ENCODE peak calls at places on chromosomes 5 and 9, in nine cellular contexts. One of them, this sample, is unnamed.

GRCh38 chr5:127650022-127650421 is 1.1 kb downstream of the CTXN3 start:
- DNase-seq in left ventricle myocardium superior: no peak
- DNase-seq in GM18507: no peak
- DNase-seq in activated naive CD4-positive, alpha-beta T cell: no peak
- DNase-seq in activated CD4-positive, alpha-beta T cell treated with anti-CD3 and anti-CD28 coated beads for 24 hours: no peak
- DNase-seq in WERI-Rb-1: no peak
- DNase-seq in kidney: no peak
- DNase-seq in AG04450: no peak
- DNase-seq in T-helper 9 cell: no peak
- DNase-seq in this sample: no peak

GRCh38 chr9:127614961-127615360 is 2.9 kb downstream of the STXBP1 start:
- DNase-seq in activated naive CD4-positive, alpha-beta T cell: no peak
- DNase-seq in activated CD4-positive, alpha-beta T cell treated with anti-CD3 and anti-CD28 coated beads for 24 hours: no peak
- DNase-seq in WERI-Rb-1: no peak
- DNase-seq in GM18507: no peak
- DNase-seq in AG04450: no peak
- DNase-seq in T-helper 9 cell: no peak
- DNase-seq in left ventricle myocardium superior: no peak
- DNase-seq in kidney: no peak
- DNase-seq in this sample: no peak

GRCh38 chr5:78361226-78361993 is 993 bp downstream of the SCAMP1 start:
- DNase-seq in AG04450: no peak
- DNase-seq in activated naive CD4-positive, alpha-beta T cell: no peak
- DNase-seq in GM18507: no peak
- DNase-seq in T-helper 9 cell: no peak
- DNase-seq in left ventricle myocardium superior: peak; percentile 33
- DNase-seq in kidney: peak; percentile 63
- DNase-seq in activated CD4-positive, alpha-beta T cell treated with anti-CD3 and anti-CD28 coated beads for 24 hours: no peak
- DNase-seq in WERI-Rb-1: peak; percentile 60
- DNase-seq in this sample: no peak

GRCh38 chr5:68215888-68216736 is 556 bp downstream of the PIK3R1 start:
- DNase-seq in activated CD4-positive, alpha-beta T cell treated with anti-CD3 and anti-CD28 coated beads for 24 hours: peak; percentile 20
- DNase-seq in activated naive CD4-positive, alpha-beta T cell: peak; percentile 71
- DNase-seq in WERI-Rb-1: peak; percentile 67
- DNase-seq in T-helper 9 cell: peak; percentile 44
- DNase-seq in AG04450: no peak
- DNase-seq in left ventricle myocardium superior: peak; percentile 66
- DNase-seq in kidney: peak; percentile 86
- DNase-seq in GM18507: peak; percentile 26
- DNase-seq in this sample: peak; percentile 63

GRCh38 chr9:6413365-6414263 is 615 bp downstream of the UHRF2 start:
- DNase-seq in activated naive CD4-positive, alpha-beta T cell: peak; percentile 50
- DNase-seq in left ventricle myocardium superior: peak; percentile 39
- DNase-seq in AG04450: no peak
- DNase-seq in T-helper 9 cell: peak; percentile 21
- DNase-seq in WERI-Rb-1: peak; percentile 13
- DNase-seq in GM18507: no peak
- DNase-seq in kidney: peak; percentile 81
- DNase-seq in activated CD4-positive, alpha-beta T cell treated with anti-CD3 and anti-CD28 coated beads for 24 hours: peak; percentile 16
- DNase-seq in this sample: peak; percentile 39

GRCh38 chr5:67255881-67256280 is 59.3 kb upstream of the CD180 start:
- DNase-seq in WERI-Rb-1: no peak
- DNase-seq in activated CD4-positive, alpha-beta T cell treated with anti-CD3 and anti-CD28 coated beads for 24 hours: no peak
- DNase-seq in kidney: no peak
- DNase-seq in left ventricle myocardium superior: no peak
- DNase-seq in T-helper 9 cell: no peak
- DNase-seq in activated naive CD4-positive, alpha-beta T cell: no peak
- DNase-seq in AG04450: no peak
- DNase-seq in GM18507: no peak
- DNase-seq in this sample: no peak

GRCh38 chr9:133647765-133648469 is 11.8 kb downstream of the DBH start:
- DNase-seq in activated naive CD4-positive, alpha-beta T cell: no peak
- DNase-seq in left ventricle myocardium superior: peak; percentile 18
- DNase-seq in activated CD4-positive, alpha-beta T cell treated with anti-CD3 and anti-CD28 coated beads for 24 hours: no peak
- DNase-seq in AG04450: no peak
- DNase-seq in GM18507: no peak
- DNase-seq in WERI-Rb-1: peak; percentile 65
- DNase-seq in T-helper 9 cell: no peak
- DNase-seq in kidney: peak; percentile 67
- DNase-seq in this sample: no peak

GRCh38 chr9:17520264-17521058 is 58.4 kb upstream of the SH3GL2 start:
- DNase-seq in activated CD4-positive, alpha-beta T cell treated with anti-CD3 and anti-CD28 coated beads for 24 hours: no peak
- DNase-seq in WERI-Rb-1: peak; percentile 48
- DNase-seq in GM18507: no peak
- DNase-seq in kidney: no peak
- DNase-seq in T-helper 9 cell: no peak
- DNase-seq in left ventricle myocardium superior: no peak
- DNase-seq in activated naive CD4-positive, alpha-beta T cell: no peak
- DNase-seq in AG04450: no peak
- DNase-seq in this sample: no peak

GRCh38 chr9:106587021-106587420 is 275.9 kb upstream of the ZNF462 start:
- DNase-seq in left ventricle myocardium superior: no peak
- DNase-seq in WERI-Rb-1: no peak
- DNase-seq in GM18507: no peak
- DNase-seq in activated naive CD4-positive, alpha-beta T cell: no peak
- DNase-seq in activated CD4-positive, alpha-beta T cell treated with anti-CD3 and anti-CD28 coated beads for 24 hours: no peak
- DNase-seq in kidney: no peak
- DNase-seq in T-helper 9 cell: no peak
- DNase-seq in AG04450: no peak
- DNase-seq in this sample: no peak

GRCh38 chr9:17926246-17926645 is 347.4 kb downstream of the SH3GL2 start:
- DNase-seq in kidney: no peak
- DNase-seq in left ventricle myocardium superior: no peak
- DNase-seq in GM18507: no peak
- DNase-seq in WERI-Rb-1: no peak
- DNase-seq in AG04450: no peak
- DNase-seq in activated CD4-positive, alpha-beta T cell treated with anti-CD3 and anti-CD28 coated beads for 24 hours: no peak
- DNase-seq in activated naive CD4-positive, alpha-beta T cell: no peak
- DNase-seq in T-helper 9 cell: no peak
- DNase-seq in this sample: no peak

GRCh38 chr5:55737793-55738192 is at the start of gene DDX4:
- DNase-seq in left ventricle myocardium superior: no peak
- DNase-seq in GM18507: no peak
- DNase-seq in kidney: no peak
- DNase-seq in activated naive CD4-positive, alpha-beta T cell: no peak
- DNase-seq in T-helper 9 cell: no peak
- DNase-seq in AG04450: no peak
- DNase-seq in WERI-Rb-1: no peak
- DNase-seq in activated CD4-positive, alpha-beta T cell treated with anti-CD3 and anti-CD28 coated beads for 24 hours: no peak
- DNase-seq in this sample: no peak

GRCh38 chr5:115282131-115282530 is 14.3 kb downstream of the CCDC112 start:
- DNase-seq in T-helper 9 cell: no peak
- DNase-seq in GM18507: no peak
- DNase-seq in kidney: no peak
- DNase-seq in activated naive CD4-positive, alpha-beta T cell: no peak
- DNase-seq in left ventricle myocardium superior: no peak
- DNase-seq in WERI-Rb-1: no peak
- DNase-seq in AG04450: no peak
- DNase-seq in activated CD4-positive, alpha-beta T cell treated with anti-CD3 and anti-CD28 coated beads for 24 hours: no peak
- DNase-seq in this sample: no peak

GRCh38 chr9:23557691-23558090 is 268.3 kb downstream of the ELAVL2 start:
- DNase-seq in AG04450: no peak
- DNase-seq in GM18507: no peak
- DNase-seq in kidney: no peak
- DNase-seq in activated naive CD4-positive, alpha-beta T cell: no peak
- DNase-seq in activated CD4-positive, alpha-beta T cell treated with anti-CD3 and anti-CD28 coated beads for 24 hours: no peak
- DNase-seq in WERI-Rb-1: no peak
- DNase-seq in T-helper 9 cell: no peak
- DNase-seq in left ventricle myocardium superior: no peak
- DNase-seq in this sample: no peak

GRCh38 chr9:133454943-133455673 is 4.7 kb upstream of the CACFD1 start:
- DNase-seq in T-helper 9 cell: no peak
- DNase-seq in left ventricle myocardium superior: no peak
- DNase-seq in kidney: peak; percentile 71
- DNase-seq in activated naive CD4-positive, alpha-beta T cell: no peak
- DNase-seq in WERI-Rb-1: no peak
- DNase-seq in activated CD4-positive, alpha-beta T cell treated with anti-CD3 and anti-CD28 coated beads for 24 hours: no peak
- DNase-seq in GM18507: no peak
- DNase-seq in AG04450: no peak
- DNase-seq in this sample: no peak

GRCh38 chr5:140549237-140550144 is 2.0 kb downstream of the EIF4EBP3 start:
- DNase-seq in AG04450: no peak
- DNase-seq in left ventricle myocardium superior: peak; percentile 51
- DNase-seq in GM18507: no peak
- DNase-seq in T-helper 9 cell: no peak
- DNase-seq in kidney: no peak
- DNase-seq in activated naive CD4-positive, alpha-beta T cell: no peak
- DNase-seq in activated CD4-positive, alpha-beta T cell treated with anti-CD3 and anti-CD28 coated beads for 24 hours: no peak
- DNase-seq in WERI-Rb-1: no peak
- DNase-seq in this sample: no peak

GRCh38 chr9:86096382-86096781 is 3.0 kb downstream of the GOLM1 start:
- DNase-seq in GM18507: no peak
- DNase-seq in activated naive CD4-positive, alpha-beta T cell: no peak
- DNase-seq in activated CD4-positive, alpha-beta T cell treated with anti-CD3 and anti-CD28 coated beads for 24 hours: no peak
- DNase-seq in left ventricle myocardium superior: no peak
- DNase-seq in AG04450: no peak
- DNase-seq in T-helper 9 cell: no peak
- DNase-seq in kidney: no peak
- DNase-seq in WERI-Rb-1: no peak
- DNase-seq in this sample: no peak

GRCh38 chr9:121945849-121946248 is 147.3 kb downstream of the TTLL11 start:
- DNase-seq in kidney: no peak
- DNase-seq in left ventricle myocardium superior: no peak
- DNase-seq in T-helper 9 cell: no peak
- DNase-seq in WERI-Rb-1: no peak
- DNase-seq in activated naive CD4-positive, alpha-beta T cell: no peak
- DNase-seq in AG04450: no peak
- DNase-seq in activated CD4-positive, alpha-beta T cell treated with anti-CD3 and anti-CD28 coated beads for 24 hours: no peak
- DNase-seq in GM18507: no peak
- DNase-seq in this sample: no peak

GRCh38 chr9:110531776-110532175 is 47.8 kb downstream of the SVEP1 start:
- DNase-seq in kidney: no peak
- DNase-seq in activated CD4-positive, alpha-beta T cell treated with anti-CD3 and anti-CD28 coated beads for 24 hours: no peak
- DNase-seq in AG04450: no peak
- DNase-seq in T-helper 9 cell: no peak
- DNase-seq in WERI-Rb-1: no peak
- DNase-seq in activated naive CD4-positive, alpha-beta T cell: no peak
- DNase-seq in left ventricle myocardium superior: no peak
- DNase-seq in GM18507: no peak
- DNase-seq in this sample: no peak

GRCh38 chr5:173316463-173317020 is 11.7 kb downstream of the STC2 start:
- DNase-seq in T-helper 9 cell: no peak
- DNase-seq in kidney: no peak
- DNase-seq in activated CD4-positive, alpha-beta T cell treated with anti-CD3 and anti-CD28 coated beads for 24 hours: no peak
- DNase-seq in activated naive CD4-positive, alpha-beta T cell: no peak
- DNase-seq in AG04450: no peak
- DNase-seq in WERI-Rb-1: no peak
- DNase-seq in GM18507: no peak
- DNase-seq in left ventricle myocardium superior: no peak
- DNase-seq in this sample: no peak

GRCh38 chr5:151174612-151175101 is 17.1 kb upstream of the ANXA6 start:
- DNase-seq in kidney: no peak
- DNase-seq in AG04450: no peak
- DNase-seq in WERI-Rb-1: no peak
- DNase-seq in activated CD4-positive, alpha-beta T cell treated with anti-CD3 and anti-CD28 coated beads for 24 hours: no peak
- DNase-seq in GM18507: no peak
- DNase-seq in left ventricle myocardium superior: peak; percentile 42
- DNase-seq in T-helper 9 cell: no peak
- DNase-seq in activated naive CD4-positive, alpha-beta T cell: no peak
- DNase-seq in this sample: peak; percentile 59

GRCh38 chr9:6134661-6135177 is 80.9 kb upstream of the IL33 start:
- DNase-seq in left ventricle myocardium superior: no peak
- DNase-seq in activated CD4-positive, alpha-beta T cell treated with anti-CD3 and anti-CD28 coated beads for 24 hours: no peak
- DNase-seq in GM18507: no peak
- DNase-seq in WERI-Rb-1: no peak
- DNase-seq in AG04450: no peak
- DNase-seq in kidney: no peak
- DNase-seq in T-helper 9 cell: no peak
- DNase-seq in activated naive CD4-positive, alpha-beta T cell: no peak
- DNase-seq in this sample: no peak

GRCh38 chr9:128412120-128412790 is 8.4 kb upstream of the CERCAM start:
- DNase-seq in left ventricle myocardium superior: peak; percentile 49
- DNase-seq in AG04450: no peak
- DNase-seq in T-helper 9 cell: peak; percentile 37
- DNase-seq in WERI-Rb-1: peak; percentile 98
- DNase-seq in GM18507: no peak
- DNase-seq in activated naive CD4-positive, alpha-beta T cell: peak; percentile 9
- DNase-seq in kidney: no peak
- DNase-seq in activated CD4-positive, alpha-beta T cell treated with anti-CD3 and anti-CD28 coated beads for 24 hours: peak; percentile 18
- DNase-seq in this sample: peak; percentile 98

GRCh38 chr5:149273237-149273636 is 1.6 kb downstream of the AFAP1L1 start:
- DNase-seq in kidney: no peak
- DNase-seq in left ventricle myocardium superior: no peak
- DNase-seq in activated naive CD4-positive, alpha-beta T cell: no peak
- DNase-seq in WERI-Rb-1: no peak
- DNase-seq in AG04450: no peak
- DNase-seq in T-helper 9 cell: no peak
- DNase-seq in GM18507: no peak
- DNase-seq in activated CD4-positive, alpha-beta T cell treated with anti-CD3 and anti-CD28 coated beads for 24 hours: no peak
- DNase-seq in this sample: no peak

GRCh38 chr5:143964919-143965318 is 153.0 kb downstream of the HMHB1 start:
- DNase-seq in GM18507: no peak
- DNase-seq in kidney: no peak
- DNase-seq in WERI-Rb-1: no peak
- DNase-seq in AG04450: peak; percentile 7
- DNase-seq in T-helper 9 cell: no peak
- DNase-seq in activated CD4-positive, alpha-beta T cell treated with anti-CD3 and anti-CD28 coated beads for 24 hours: no peak
- DNase-seq in activated naive CD4-positive, alpha-beta T cell: no peak
- DNase-seq in left ventricle myocardium superior: no peak
- DNase-seq in this sample: no peak

GRCh38 chr5:56641635-56642255 is 173.6 kb upstream of the MAP3K1 start:
- DNase-seq in activated CD4-positive, alpha-beta T cell treated with anti-CD3 and anti-CD28 coated beads for 24 hours: no peak
- DNase-seq in activated naive CD4-positive, alpha-beta T cell: no peak
- DNase-seq in WERI-Rb-1: no peak
- DNase-seq in left ventricle myocardium superior: no peak
- DNase-seq in GM18507: no peak
- DNase-seq in kidney: no peak
- DNase-seq in AG04450: no peak
- DNase-seq in T-helper 9 cell: no peak
- DNase-seq in this sample: no peak

GRCh38 chr5:173774212-173774850 is 113.8 kb upstream of the CPEB4 start:
- DNase-seq in activated naive CD4-positive, alpha-beta T cell: no peak
- DNase-seq in kidney: peak; percentile 40
- DNase-seq in WERI-Rb-1: no peak
- DNase-seq in AG04450: no peak
- DNase-seq in T-helper 9 cell: no peak
- DNase-seq in left ventricle myocardium superior: peak; percentile 62
- DNase-seq in GM18507: no peak
- DNase-seq in activated CD4-positive, alpha-beta T cell treated with anti-CD3 and anti-CD28 coated beads for 24 hours: no peak
- DNase-seq in this sample: no peak

GRCh38 chr9:121609845-121610637 is 41.4 kb upstream of the DAB2IP start:
- DNase-seq in WERI-Rb-1: no peak
- DNase-seq in left ventricle myocardium superior: peak; percentile 65
- DNase-seq in activated CD4-positive, alpha-beta T cell treated with anti-CD3 and anti-CD28 coated beads for 24 hours: no peak
- DNase-seq in kidney: peak; percentile 88
- DNase-seq in activated naive CD4-positive, alpha-beta T cell: no peak
- DNase-seq in GM18507: no peak
- DNase-seq in T-helper 9 cell: no peak
- DNase-seq in AG04450: peak; percentile 55
- DNase-seq in this sample: no peak

GRCh38 chr5:74186351-74187315 is 453.9 kb downstream of the ENC1 start:
- DNase-seq in GM18507: no peak
- DNase-seq in activated CD4-positive, alpha-beta T cell treated with anti-CD3 and anti-CD28 coated beads for 24 hours: no peak
- DNase-seq in T-helper 9 cell: no peak
- DNase-seq in left ventricle myocardium superior: no peak
- DNase-seq in AG04450: no peak
- DNase-seq in WERI-Rb-1: no peak
- DNase-seq in activated naive CD4-positive, alpha-beta T cell: no peak
- DNase-seq in kidney: no peak
- DNase-seq in this sample: no peak

GRCh38 chr5:123708074-123708806 is 196.3 kb downstream of the CSNK1G3 start:
- DNase-seq in kidney: no peak
- DNase-seq in WERI-Rb-1: no peak
- DNase-seq in activated CD4-positive, alpha-beta T cell treated with anti-CD3 and anti-CD28 coated beads for 24 hours: no peak
- DNase-seq in activated naive CD4-positive, alpha-beta T cell: no peak
- DNase-seq in T-helper 9 cell: no peak
- DNase-seq in GM18507: no peak
- DNase-seq in AG04450: peak; percentile 30
- DNase-seq in left ventricle myocardium superior: no peak
- DNase-seq in this sample: no peak